ENCODE peak calls at places on chromosomes 12 and 14, in eight cellular contexts. J is HCT116, N is A549, E is transverse colon, X is K562, D is IMR-90, G is endothelial cell of umbilical vein, Y is adrenal gland. F is an unnamed sample.

GRCh38 chr12:2267624-2268477 is 215.1 kb downstream of the CACNA1C start:
- DNase-seq in N (no peak), G (no peak), E (no peak), Y (no peak), J (no peak), X (no peak), D (peak; percentile 54), F (no peak)

GRCh38 chr12:52190860-52191729 is 719 bp downstream of the KRT80 start:
- DNase-seq in N (peak; percentile 58), D (peak; percentile 35), G (no peak), E (no peak), X (no peak), J (no peak), Y (no peak), F (no peak)

GRCh38 chr12:24770334-24770733 is 178.6 kb downstream of the BCAT1 start:
- DNase-seq in J (no peak), G (no peak), N (no peak), Y (no peak), E (no peak), X (no peak), D (peak; percentile 36), F (no peak)

GRCh38 chr12:105483691-105484090 is 153.2 kb downstream of the C12orf75 start:
- DNase-seq in X (no peak), Y (no peak), E (no peak), N (no peak), D (no peak), G (peak; percentile 51), J (no peak), F (no peak)

GRCh38 chr12:31951939-31952338 is 7.3 kb upstream of the RESF1 start:
- DNase-seq in X (no peak), N (no peak), E (no peak), G (no peak), Y (no peak), D (no peak), J (no peak), F (no peak)

GRCh38 chr12:106080786-106081185 is 58.0 kb downstream of the NUAK1 start:
- DNase-seq in G (no peak), J (no peak), N (no peak), D (no peak), E (no peak), Y (no peak), X (no peak), F (no peak)

GRCh38 chr12:100672075-100672592 is 98.7 kb downstream of the GAS2L3 start:
- DNase-seq in X (peak; percentile 66), J (no peak), E (peak; percentile 15), Y (peak; percentile 31), G (peak; percentile 6), N (peak; percentile 29), D (no peak), F (peak; percentile 55)

GRCh38 chr12:131827961-131828534 is at the start of gene MMP17:
- DNase-seq in D (peak; percentile 55), X (peak; percentile 86), J (no peak), N (peak; percentile 75), E (peak; percentile 33), G (peak; percentile 41), Y (peak; percentile 25), F (peak; percentile 24)

GRCh38 chr12:113683566-113683965 is 211.9 kb upstream of the LHX5 start:
- DNase-seq in G (no peak), E (no peak), D (no peak), J (no peak), N (no peak), X (no peak), Y (no peak), F (no peak)

GRCh38 chr12:92654929-92655328 is 47.9 kb upstream of the PLEKHG7 start:
- DNase-seq in G (no peak), N (no peak), D (peak; percentile 43), Y (no peak), E (no peak), X (no peak), J (no peak), F (no peak)

GRCh38 chr14:68910540-68910939 is 68.6 kb downstream of the ACTN1 start:
- DNase-seq in Y (no peak), J (no peak), E (no peak), N (no peak), D (peak; percentile 41), G (no peak), X (no peak), F (no peak)

GRCh38 chr14:95533822-95534221 is 1.0 kb upstream of the GLRX5 start:
- DNase-seq in G (no peak), D (no peak), Y (peak; percentile 27), E (no peak), N (no peak), J (no peak), X (no peak), F (peak; percentile 63)

GRCh38 chr14:95536036-95536577 is 1.3 kb downstream of the GLRX5 start:
- DNase-seq in Y (no peak), X (no peak), N (no peak), G (no peak), D (no peak), J (no peak), E (no peak), F (no peak)

GRCh38 chr14:95535226-95536021 is 574 bp downstream of the GLRX5 start:
- DNase-seq in J (no peak), E (no peak), G (peak; percentile 32), N (no peak), Y (peak; percentile 46), X (peak; percentile 29), D (no peak), F (peak; percentile 66)

GRCh38 chr14:95533391-95533821 is 1.4 kb upstream of the GLRX5 start:
- DNase-seq in D (peak; percentile 65), N (peak; percentile 20), J (no peak), E (no peak), G (peak; percentile 67), Y (no peak), X (no peak), F (peak; percentile 90)

DNA sequence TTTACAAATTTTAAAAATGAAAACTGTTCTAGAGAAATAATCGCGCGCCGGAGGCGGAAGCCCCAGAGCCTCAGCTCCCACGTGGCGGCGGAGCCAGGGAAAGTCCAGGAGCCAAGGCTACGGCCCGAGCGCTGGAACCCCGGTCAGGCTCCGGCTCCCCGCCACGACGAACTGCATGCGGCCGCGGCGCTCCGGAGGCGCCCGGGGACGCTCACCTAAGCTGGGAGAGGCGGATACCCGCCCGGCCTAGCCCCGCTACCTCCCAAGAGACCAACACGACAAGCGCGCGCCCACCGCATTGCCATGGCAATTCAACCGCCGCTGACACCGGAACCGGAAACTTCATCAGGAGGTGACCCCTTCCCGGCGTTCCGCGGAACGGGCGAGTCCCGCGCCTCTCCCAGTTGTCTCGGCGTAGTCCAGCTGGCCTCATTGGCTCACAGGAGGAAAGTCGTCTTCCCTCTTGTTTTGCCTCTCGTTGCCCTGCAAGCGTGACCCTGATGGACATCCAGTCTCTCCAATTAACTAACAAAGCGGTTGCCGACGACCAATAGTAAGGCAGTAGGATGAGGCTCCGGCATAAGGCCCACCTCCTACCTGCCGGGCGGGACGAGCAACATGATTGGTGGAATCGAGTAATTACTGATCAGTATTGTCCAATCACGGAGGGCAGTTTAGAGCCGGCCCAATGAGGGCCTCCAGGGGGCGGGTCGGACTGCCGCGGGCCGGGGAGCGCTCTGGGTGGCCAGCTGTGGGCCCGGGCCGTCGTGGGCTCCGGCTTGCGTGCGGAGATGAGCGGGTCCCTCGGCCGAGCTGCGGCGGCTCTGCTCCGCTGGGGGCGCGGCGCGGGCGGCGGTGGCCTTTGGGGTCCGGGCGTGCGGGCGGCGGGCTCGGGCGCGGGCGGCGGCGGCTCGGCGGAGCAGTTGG is at the start of gene GLRX5:
- DNase-seq in E (peak; percentile 99), D (peak; percentile 100), X (peak; percentile 93), Y (peak; percentile 99), J (peak; percentile 100), N (peak; percentile 100), G (peak; percentile 100), F (peak; percentile 100)
- TF ChIP-seq POLR2A in E (peak; percentile 64), D (peak; percentile 68), X (peak; percentile 81), Y (peak; percentile 78), J (peak; percentile 36), N (peak; percentile 69), G (peak; percentile 65), F (peak; percentile 95)

DNA sequence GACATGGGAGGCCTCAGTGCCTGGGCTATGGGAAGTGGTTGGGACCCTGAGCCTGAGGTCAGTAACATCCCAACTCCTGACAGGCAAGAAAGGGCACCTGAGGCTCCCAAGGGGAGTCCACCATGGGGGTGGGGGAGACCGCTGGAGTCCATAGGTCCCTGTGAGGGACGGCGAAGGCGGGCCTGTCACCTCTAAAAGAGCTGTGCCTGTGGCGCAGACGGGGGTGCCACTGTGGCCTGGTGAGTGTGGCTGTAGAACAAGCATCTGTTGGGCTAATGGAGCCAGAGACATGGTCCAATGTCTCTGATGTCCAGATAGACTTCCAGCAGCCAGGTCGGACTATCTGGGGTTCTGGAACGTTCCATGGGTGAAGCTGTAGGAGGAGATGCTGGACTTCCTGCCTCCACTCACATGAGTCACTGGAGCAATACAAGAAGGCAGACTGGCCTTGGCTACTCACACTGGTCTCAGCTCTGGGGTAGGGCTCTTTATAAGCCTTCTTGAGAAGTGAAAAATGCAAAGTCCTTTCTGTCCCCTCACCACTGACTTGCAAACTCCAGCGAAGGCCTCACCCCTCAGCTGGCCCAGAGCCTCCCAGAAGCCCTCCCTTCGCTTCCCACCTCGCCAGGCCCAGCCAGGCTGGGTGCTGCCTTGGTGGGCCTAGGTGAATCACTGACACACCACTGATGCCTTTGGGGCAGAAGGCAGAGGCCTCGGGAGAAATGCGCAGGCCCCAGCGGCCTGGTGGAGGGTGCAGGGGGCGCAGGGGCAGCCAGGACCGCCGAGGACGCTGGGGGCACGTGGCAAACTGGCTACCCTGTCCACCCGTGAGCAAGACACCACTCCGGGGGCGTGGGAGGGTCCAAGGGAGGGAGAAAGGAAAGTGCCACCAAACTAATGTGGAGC is 1.1 kb upstream of the TRAF3 start:
- DNase-seq in Y (peak; percentile 45), D (peak; percentile 80), G (peak; percentile 51), N (peak; percentile 75), J (no peak), X (no peak), E (peak; percentile 70), F (no peak)
- TF ChIP-seq POLR2A in Y (no peak), D (peak; percentile 51), G (no peak), N (no peak), J (no peak), X (no peak), E (peak; percentile 23), F (no peak)

GRCh38 chr14:105247715-105248367 is 492 bp upstream of the BTBD6 start:
- DNase-seq in X (no peak), D (no peak), G (no peak), J (no peak), N (no peak), E (peak; percentile 15), Y (no peak), F (no peak)

GRCh38 chr14:105249175-105250007 is 1.1 kb downstream of the BTBD6 start:
- DNase-seq in G (peak; percentile 42), J (no peak), D (peak; percentile 26), N (peak; percentile 24), X (no peak), E (peak; percentile 27), Y (peak; percentile 22), F (peak; percentile 60)

GRCh38 chr14:105250008-105250366 is 1.7 kb downstream of the BTBD6 start:
- DNase-seq in J (no peak), E (no peak), X (no peak), Y (no peak), N (no peak), D (no peak), G (no peak), F (no peak)

GRCh38 chr14:105247026-105247425 is 1.3 kb upstream of the BTBD6 start:
- DNase-seq in J (no peak), E (no peak), N (no peak), D (no peak), G (no peak), Y (no peak), X (no peak), F (no peak)

GRCh38 chr14:105248368-105249174 is at the start of gene BTBD6:
- DNase-seq in G (peak; percentile 84), D (peak; percentile 83), E (peak; percentile 92), X (no peak), J (peak; percentile 61), N (peak; percentile 85), Y (peak; percentile 92), F (peak; percentile 91)
- TF ChIP-seq POLR2A in G (peak; percentile 73), D (no peak), E (peak; percentile 53), X (no peak), J (no peak), N (peak; percentile 66), Y (no peak), F (peak; percentile 33)

GRCh38 chr14:50798048-50798421 is 32.9 kb downstream of the NIN start:
- DNase-seq in N (no peak), Y (no peak), G (no peak), D (no peak), X (no peak), E (no peak), J (no peak), F (no peak)
- TF ChIP-seq POLR2A in N (no peak), Y (no peak), G (no peak), D (no peak), X (no peak), E (no peak), J (no peak), F (no peak)

F was measured in erythroblast.